ENCODE peak calls at places on chromosomes 6 and 20, in nine cellular contexts. One of them, this sample, is unnamed.

GRCh38 chr20:11891081-11891826 is 26.4 kb upstream of the BTBD3 start:
- DNase-seq in upper lobe of left lung: peak; percentile 45
- DNase-seq in activated B cell treated with CpG ODN at 0.5 μM for 24 hours: no peak
- DNase-seq in epithelial cell of esophagus: peak; percentile 52
- DNase-seq in H9: peak; percentile 50
- DNase-seq in A549: peak; percentile 21
- DNase-seq in dorsolateral prefrontal cortex: peak; percentile 53
- DNase-seq in lower leg skin: peak; percentile 85
- DNase-seq in ascending aorta: peak; percentile 69
- DNase-seq in this sample: no peak

GRCh38 chr6:42281570-42281969 is 63.9 kb upstream of the MRPS10 start:
- DNase-seq in upper lobe of left lung: no peak
- DNase-seq in activated B cell treated with CpG ODN at 0.5 μM for 24 hours: no peak
- DNase-seq in epithelial cell of esophagus: no peak
- DNase-seq in H9: no peak
- DNase-seq in A549: no peak
- DNase-seq in dorsolateral prefrontal cortex: no peak
- DNase-seq in lower leg skin: peak; percentile 83
- DNase-seq in ascending aorta: no peak
- DNase-seq in this sample: no peak

GRCh38 chr6:11974089-11974488 is 38.0 kb upstream of the HIVEP1 start:
- DNase-seq in upper lobe of left lung: no peak
- DNase-seq in activated B cell treated with CpG ODN at 0.5 μM for 24 hours: no peak
- DNase-seq in epithelial cell of esophagus: peak; percentile 28
- DNase-seq in H9: no peak
- DNase-seq in A549: no peak
- DNase-seq in dorsolateral prefrontal cortex: no peak
- DNase-seq in lower leg skin: no peak
- DNase-seq in ascending aorta: no peak
- DNase-seq in this sample: no peak

GRCh38 chr6:40599580-40599979 is 12.4 kb upstream of the LRFN2 start:
- DNase-seq in upper lobe of left lung: no peak
- DNase-seq in activated B cell treated with CpG ODN at 0.5 μM for 24 hours: no peak
- DNase-seq in epithelial cell of esophagus: peak; percentile 36
- DNase-seq in H9: peak; percentile 65
- DNase-seq in A549: no peak
- DNase-seq in dorsolateral prefrontal cortex: no peak
- DNase-seq in lower leg skin: no peak
- DNase-seq in ascending aorta: peak; percentile 35
- DNase-seq in this sample: no peak

GRCh38 chr6:65745614-65746013 is 38.6 kb upstream of the EYS start:
- DNase-seq in upper lobe of left lung: no peak
- DNase-seq in activated B cell treated with CpG ODN at 0.5 μM for 24 hours: no peak
- DNase-seq in epithelial cell of esophagus: no peak
- DNase-seq in H9: no peak
- DNase-seq in A549: no peak
- DNase-seq in dorsolateral prefrontal cortex: no peak
- DNase-seq in lower leg skin: no peak
- DNase-seq in ascending aorta: no peak
- DNase-seq in this sample: no peak

GRCh38 chr6:66179363-66179762 is 472.3 kb upstream of the EYS start:
- DNase-seq in upper lobe of left lung: no peak
- DNase-seq in activated B cell treated with CpG ODN at 0.5 μM for 24 hours: no peak
- DNase-seq in epithelial cell of esophagus: no peak
- DNase-seq in H9: no peak
- DNase-seq in A549: no peak
- DNase-seq in dorsolateral prefrontal cortex: no peak
- DNase-seq in lower leg skin: no peak
- DNase-seq in ascending aorta: no peak
- DNase-seq in this sample: no peak

GRCh38 chr20:21104466-21104761 is 1.7 kb downstream of the LINC00237 start:
- DNase-seq in upper lobe of left lung: no peak
- DNase-seq in activated B cell treated with CpG ODN at 0.5 μM for 24 hours: no peak
- DNase-seq in epithelial cell of esophagus: no peak
- DNase-seq in H9: peak; percentile 62
- DNase-seq in A549: no peak
- DNase-seq in dorsolateral prefrontal cortex: no peak
- DNase-seq in lower leg skin: no peak
- DNase-seq in ascending aorta: no peak
- DNase-seq in this sample: no peak

GRCh38 chr6:142331075-142331551 is 29.3 kb downstream of the ADGRG6 start:
- DNase-seq in upper lobe of left lung: no peak
- DNase-seq in activated B cell treated with CpG ODN at 0.5 μM for 24 hours: no peak
- DNase-seq in epithelial cell of esophagus: peak; percentile 62
- DNase-seq in H9: no peak
- DNase-seq in A549: no peak
- DNase-seq in dorsolateral prefrontal cortex: no peak
- DNase-seq in lower leg skin: no peak
- DNase-seq in ascending aorta: no peak
- DNase-seq in this sample: no peak

GRCh38 chr6:44062771-44063560 is 64.3 kb downstream of the MRPL14 start:
- DNase-seq in upper lobe of left lung: peak; percentile 56
- DNase-seq in activated B cell treated with CpG ODN at 0.5 μM for 24 hours: no peak
- DNase-seq in epithelial cell of esophagus: peak; percentile 83
- DNase-seq in H9: peak; percentile 90
- DNase-seq in A549: no peak
- DNase-seq in dorsolateral prefrontal cortex: no peak
- DNase-seq in lower leg skin: no peak
- DNase-seq in ascending aorta: no peak
- DNase-seq in this sample: no peak

GRCh38 chr6:1290805-1291204 is 21.1 kb upstream of the FOXQ1 start:
- DNase-seq in upper lobe of left lung: no peak
- DNase-seq in activated B cell treated with CpG ODN at 0.5 μM for 24 hours: no peak
- DNase-seq in epithelial cell of esophagus: no peak
- DNase-seq in H9: no peak
- DNase-seq in A549: no peak
- DNase-seq in dorsolateral prefrontal cortex: no peak
- DNase-seq in lower leg skin: no peak
- DNase-seq in ascending aorta: no peak
- DNase-seq in this sample: no peak

GRCh38 chr20:16366548-16366947 is 206.7 kb downstream of the KIF16B start:
- DNase-seq in upper lobe of left lung: no peak
- DNase-seq in activated B cell treated with CpG ODN at 0.5 μM for 24 hours: no peak
- DNase-seq in epithelial cell of esophagus: no peak
- DNase-seq in H9: no peak
- DNase-seq in A549: no peak
- DNase-seq in dorsolateral prefrontal cortex: no peak
- DNase-seq in lower leg skin: no peak
- DNase-seq in ascending aorta: no peak
- DNase-seq in this sample: no peak

GRCh38 chr6:15363523-15364400 is 117.9 kb downstream of the JARID2 start:
- DNase-seq in upper lobe of left lung: no peak
- DNase-seq in activated B cell treated with CpG ODN at 0.5 μM for 24 hours: no peak
- DNase-seq in epithelial cell of esophagus: no peak
- DNase-seq in H9: no peak
- DNase-seq in A549: peak; percentile 7
- DNase-seq in dorsolateral prefrontal cortex: no peak
- DNase-seq in lower leg skin: no peak
- DNase-seq in ascending aorta: no peak
- DNase-seq in this sample: no peak

GRCh38 chr6:42108071-42108470 is 34.3 kb downstream of the C6orf132 start:
- DNase-seq in upper lobe of left lung: no peak
- DNase-seq in activated B cell treated with CpG ODN at 0.5 μM for 24 hours: no peak
- DNase-seq in epithelial cell of esophagus: no peak
- DNase-seq in H9: no peak
- DNase-seq in A549: no peak
- DNase-seq in dorsolateral prefrontal cortex: no peak
- DNase-seq in lower leg skin: no peak
- DNase-seq in ascending aorta: no peak
- DNase-seq in this sample: no peak

GRCh38 chr6:118146584-118146983 is 239.5 kb downstream of the SLC35F1 start:
- DNase-seq in upper lobe of left lung: no peak
- DNase-seq in activated B cell treated with CpG ODN at 0.5 μM for 24 hours: no peak
- DNase-seq in epithelial cell of esophagus: peak; percentile 30
- DNase-seq in H9: no peak
- DNase-seq in A549: no peak
- DNase-seq in dorsolateral prefrontal cortex: no peak
- DNase-seq in lower leg skin: no peak
- DNase-seq in ascending aorta: no peak
- DNase-seq in this sample: no peak

GRCh38 chr6:70954750-70955149 is 2.1 kb downstream of the B3GAT2 start:
- DNase-seq in upper lobe of left lung: no peak
- DNase-seq in activated B cell treated with CpG ODN at 0.5 μM for 24 hours: no peak
- DNase-seq in epithelial cell of esophagus: no peak
- DNase-seq in H9: peak; percentile 33
- DNase-seq in A549: no peak
- DNase-seq in dorsolateral prefrontal cortex: no peak
- DNase-seq in lower leg skin: no peak
- DNase-seq in ascending aorta: no peak
- DNase-seq in this sample: no peak

GRCh38 chr6:70957284-70957617 is 391 bp upstream of the B3GAT2 start:
- DNase-seq in upper lobe of left lung: no peak
- DNase-seq in activated B cell treated with CpG ODN at 0.5 μM for 24 hours: no peak
- DNase-seq in epithelial cell of esophagus: no peak
- DNase-seq in H9: no peak
- DNase-seq in A549: no peak
- DNase-seq in dorsolateral prefrontal cortex: no peak
- DNase-seq in lower leg skin: no peak
- DNase-seq in ascending aorta: no peak
- DNase-seq in this sample: no peak

GRCh38 chr6:70956451-70957283 is at the start of gene B3GAT2:
- DNase-seq in upper lobe of left lung: peak; percentile 21
- DNase-seq in activated B cell treated with CpG ODN at 0.5 μM for 24 hours: peak; percentile 21
- DNase-seq in epithelial cell of esophagus: peak; percentile 21
- DNase-seq in H9: peak; percentile 64
- DNase-seq in A549: no peak
- DNase-seq in dorsolateral prefrontal cortex: no peak
- DNase-seq in lower leg skin: no peak
- DNase-seq in ascending aorta: no peak
- DNase-seq in this sample: no peak

GRCh38 chr6:70955441-70956190 is 1.2 kb downstream of the B3GAT2 start:
- DNase-seq in upper lobe of left lung: peak; percentile 86
- DNase-seq in activated B cell treated with CpG ODN at 0.5 μM for 24 hours: peak; percentile 79
- DNase-seq in epithelial cell of esophagus: peak; percentile 90
- DNase-seq in H9: peak; percentile 91
- DNase-seq in A549: peak; percentile 33
- DNase-seq in dorsolateral prefrontal cortex: peak; percentile 74
- DNase-seq in lower leg skin: peak; percentile 95
- DNase-seq in ascending aorta: peak; percentile 85
- DNase-seq in this sample: peak; percentile 23

GRCh38 chr6:70956191-70956450 is 739 bp downstream of the B3GAT2 start:
- DNase-seq in upper lobe of left lung: no peak
- DNase-seq in activated B cell treated with CpG ODN at 0.5 μM for 24 hours: no peak
- DNase-seq in epithelial cell of esophagus: no peak
- DNase-seq in H9: no peak
- DNase-seq in A549: no peak
- DNase-seq in dorsolateral prefrontal cortex: no peak
- DNase-seq in lower leg skin: no peak
- DNase-seq in ascending aorta: no peak
- DNase-seq in this sample: no peak
- TF ChIP-seq CTCF in upper lobe of left lung: peak; percentile 26
- TF ChIP-seq CTCF in activated B cell treated with CpG ODN at 0.5 μM for 24 hours: no peak
- TF ChIP-seq CTCF in epithelial cell of esophagus: no peak
- TF ChIP-seq CTCF in H9: peak; percentile 19
- TF ChIP-seq CTCF in A549: no peak
- TF ChIP-seq CTCF in dorsolateral prefrontal cortex: no peak
- TF ChIP-seq CTCF in lower leg skin: no peak
- TF ChIP-seq CTCF in ascending aorta: no peak
- TF ChIP-seq CTCF in this sample: no peak

DNA sequence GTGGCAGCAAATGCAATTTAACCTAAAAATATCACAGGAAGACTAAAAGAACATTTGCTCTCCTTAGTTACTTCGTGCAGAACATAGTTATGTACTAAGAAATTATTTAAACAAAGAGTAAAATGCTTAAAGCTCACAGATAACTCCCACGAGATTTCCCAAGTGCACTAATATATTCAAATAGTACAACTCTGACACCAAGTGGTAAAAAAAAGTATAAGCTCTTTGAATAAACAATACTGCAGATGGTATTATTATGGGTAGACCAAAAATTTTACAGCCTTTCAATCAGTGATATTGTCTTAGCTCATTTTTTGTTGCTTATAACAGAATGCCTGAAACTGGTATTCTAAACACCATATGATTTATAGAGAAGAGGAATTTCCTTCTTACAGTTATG is 52.8 kb upstream of the FILIP1 start:
- DNase-seq in upper lobe of left lung: no peak
- DNase-seq in activated B cell treated with CpG ODN at 0.5 μM for 24 hours: no peak
- DNase-seq in epithelial cell of esophagus: peak; percentile 35
- DNase-seq in H9: no peak
- DNase-seq in A549: peak; percentile 16
- DNase-seq in dorsolateral prefrontal cortex: no peak
- DNase-seq in lower leg skin: no peak
- DNase-seq in ascending aorta: no peak
- DNase-seq in this sample: no peak
- TF ChIP-seq CTCF in upper lobe of left lung: peak; percentile 22
- TF ChIP-seq CTCF in activated B cell treated with CpG ODN at 0.5 μM for 24 hours: no peak
- TF ChIP-seq CTCF in epithelial cell of esophagus: peak; percentile 21
- TF ChIP-seq CTCF in H9: no peak
- TF ChIP-seq CTCF in A549: peak; percentile 49
- TF ChIP-seq CTCF in dorsolateral prefrontal cortex: no peak
- TF ChIP-seq CTCF in lower leg skin: no peak
- TF ChIP-seq CTCF in ascending aorta: no peak
- TF ChIP-seq CTCF in this sample: peak; percentile 19

GRCh38 chr6:26493258-26493657 is 6.8 kb upstream of the BTN1A1 start:
- DNase-seq in upper lobe of left lung: no peak
- DNase-seq in activated B cell treated with CpG ODN at 0.5 μM for 24 hours: no peak
- DNase-seq in epithelial cell of esophagus: no peak
- DNase-seq in H9: no peak
- DNase-seq in A549: no peak
- DNase-seq in dorsolateral prefrontal cortex: no peak
- DNase-seq in lower leg skin: no peak
- DNase-seq in ascending aorta: no peak
- DNase-seq in this sample: no peak
- TF ChIP-seq CTCF in upper lobe of left lung: no peak
- TF ChIP-seq CTCF in activated B cell treated with CpG ODN at 0.5 μM for 24 hours: no peak
- TF ChIP-seq CTCF in epithelial cell of esophagus: peak; percentile 2
- TF ChIP-seq CTCF in H9: peak; percentile 41
- TF ChIP-seq CTCF in A549: no peak
- TF ChIP-seq CTCF in dorsolateral prefrontal cortex: no peak
- TF ChIP-seq CTCF in lower leg skin: no peak
- TF ChIP-seq CTCF in ascending aorta: no peak
- TF ChIP-seq CTCF in this sample: peak; percentile 20

GRCh38 chr6:45421700-45422540 is 44.2 kb upstream of the SUPT3H start:
- DNase-seq in upper lobe of left lung: peak; percentile 67
- DNase-seq in activated B cell treated with CpG ODN at 0.5 μM for 24 hours: peak; percentile 50
- DNase-seq in epithelial cell of esophagus: peak; percentile 58
- DNase-seq in H9: peak; percentile 52
- DNase-seq in A549: peak; percentile 11
- DNase-seq in dorsolateral prefrontal cortex: peak; percentile 49
- DNase-seq in lower leg skin: peak; percentile 89
- DNase-seq in ascending aorta: peak; percentile 75
- DNase-seq in this sample: peak; percentile 53
- TF ChIP-seq CTCF in upper lobe of left lung: no peak
- TF ChIP-seq CTCF in activated B cell treated with CpG ODN at 0.5 μM for 24 hours: no peak
- TF ChIP-seq CTCF in epithelial cell of esophagus: no peak
- TF ChIP-seq CTCF in H9: no peak
- TF ChIP-seq CTCF in A549: peak; percentile 29
- TF ChIP-seq CTCF in dorsolateral prefrontal cortex: peak; percentile 22
- TF ChIP-seq CTCF in lower leg skin: no peak
- TF ChIP-seq CTCF in ascending aorta: no peak
- TF ChIP-seq CTCF in this sample: peak; percentile 58